ENCODE peak calls at places on chromosomes 7 and 10, in eight cellular contexts. One of them, this sample, is unnamed.

GRCh38 chr7:5598261-5598761 is 174.7 kb upstream of the TNRC18 start:
- DNase-seq in PC-3: no peak
- DNase-seq in H9: peak; percentile 52
- DNase-seq in CD4-positive, CD25-positive, alpha-beta regulatory T cell: no peak
- DNase-seq in SJSA1: no peak
- DNase-seq in pancreas: no peak
- DNase-seq in A549: peak; percentile 44
- DNase-seq in OCI-LY7: no peak
- DNase-seq in this sample: no peak

GRCh38 chr10:42690449-42691360 is 52.3 kb upstream of the ZNF33B start:
- DNase-seq in H9: peak; percentile 80
- DNase-seq in A549: peak; percentile 5
- DNase-seq in OCI-LY7: no peak
- DNase-seq in PC-3: peak; percentile 34
- DNase-seq in CD4-positive, CD25-positive, alpha-beta regulatory T cell: no peak
- DNase-seq in pancreas: peak; percentile 53
- DNase-seq in SJSA1: no peak
- DNase-seq in this sample: no peak

GRCh38 chr10:72693599-72693915 is 1.6 kb downstream of the MCU start:
- DNase-seq in pancreas: no peak
- DNase-seq in CD4-positive, CD25-positive, alpha-beta regulatory T cell: no peak
- DNase-seq in SJSA1: no peak
- DNase-seq in H9: no peak
- DNase-seq in PC-3: no peak
- DNase-seq in OCI-LY7: no peak
- DNase-seq in A549: no peak
- DNase-seq in this sample: no peak

GRCh38 chr7:134693256-134693655 is 46.6 kb downstream of the BPGM start:
- DNase-seq in pancreas: no peak
- DNase-seq in PC-3: peak; percentile 66
- DNase-seq in OCI-LY7: no peak
- DNase-seq in CD4-positive, CD25-positive, alpha-beta regulatory T cell: no peak
- DNase-seq in SJSA1: peak; percentile 90
- DNase-seq in A549: peak; percentile 29
- DNase-seq in H9: no peak
- DNase-seq in this sample: no peak

GRCh38 chr10:75542902-75543301 is 111.5 kb downstream of the LRMDA start:
- DNase-seq in A549: no peak
- DNase-seq in CD4-positive, CD25-positive, alpha-beta regulatory T cell: no peak
- DNase-seq in pancreas: no peak
- DNase-seq in SJSA1: no peak
- DNase-seq in OCI-LY7: no peak
- DNase-seq in PC-3: no peak
- DNase-seq in H9: peak; percentile 41
- DNase-seq in this sample: no peak

GRCh38 chr7:87806150-87806549 is 70.0 kb downstream of the SLC25A40 start:
- DNase-seq in PC-3: no peak
- DNase-seq in CD4-positive, CD25-positive, alpha-beta regulatory T cell: no peak
- DNase-seq in H9: no peak
- DNase-seq in A549: no peak
- DNase-seq in SJSA1: no peak
- DNase-seq in OCI-LY7: no peak
- DNase-seq in pancreas: no peak
- DNase-seq in this sample: no peak

GRCh38 chr7:17075601-17076000 is 193.8 kb upstream of the AGR3 start:
- DNase-seq in PC-3: no peak
- DNase-seq in CD4-positive, CD25-positive, alpha-beta regulatory T cell: no peak
- DNase-seq in pancreas: no peak
- DNase-seq in H9: no peak
- DNase-seq in SJSA1: no peak
- DNase-seq in OCI-LY7: no peak
- DNase-seq in A549: no peak
- DNase-seq in this sample: no peak

GRCh38 chr7:123410273-123410928 is 124.0 kb downstream of the IQUB start:
- DNase-seq in pancreas: no peak
- DNase-seq in A549: no peak
- DNase-seq in H9: no peak
- DNase-seq in PC-3: peak; percentile 66
- DNase-seq in SJSA1: peak; percentile 58
- DNase-seq in CD4-positive, CD25-positive, alpha-beta regulatory T cell: no peak
- DNase-seq in OCI-LY7: no peak
- DNase-seq in this sample: no peak

GRCh38 chr10:103884681-103885139 is 29.3 kb upstream of the SH3PXD2A start:
- DNase-seq in SJSA1: no peak
- DNase-seq in CD4-positive, CD25-positive, alpha-beta regulatory T cell: no peak
- DNase-seq in H9: peak; percentile 65
- DNase-seq in OCI-LY7: peak; percentile 49
- DNase-seq in PC-3: peak; percentile 75
- DNase-seq in A549: peak; percentile 58
- DNase-seq in pancreas: no peak
- DNase-seq in this sample: no peak

GRCh38 chr10:87589653-87590052 is 70.0 kb upstream of the PAPSS2 start:
- DNase-seq in A549: peak; percentile 11
- DNase-seq in SJSA1: no peak
- DNase-seq in H9: no peak
- DNase-seq in PC-3: peak; percentile 42
- DNase-seq in CD4-positive, CD25-positive, alpha-beta regulatory T cell: no peak
- DNase-seq in OCI-LY7: no peak
- DNase-seq in pancreas: no peak
- DNase-seq in this sample: no peak

GRCh38 chr10:70166394-70166793 is 3.9 kb downstream of the SAR1A start:
- DNase-seq in SJSA1: no peak
- DNase-seq in OCI-LY7: no peak
- DNase-seq in A549: no peak
- DNase-seq in PC-3: no peak
- DNase-seq in pancreas: no peak
- DNase-seq in H9: no peak
- DNase-seq in CD4-positive, CD25-positive, alpha-beta regulatory T cell: no peak
- DNase-seq in this sample: no peak
- H3K9me3 ChIP-seq in SJSA1: peaks cover 5% of the 10 kb centered on the region
- H3K9me3 ChIP-seq in OCI-LY7: no peaks in the 10 kb centered on the region
- H3K9me3 ChIP-seq in A549: no peaks in the 10 kb centered on the region
- H3K9me3 ChIP-seq in PC-3: no peaks in the 10 kb centered on the region
- H3K9me3 ChIP-seq in pancreas: no peaks in the 10 kb centered on the region
- H3K9me3 ChIP-seq in H9: no peaks in the 10 kb centered on the region
- H3K9me3 ChIP-seq in CD4-positive, CD25-positive, alpha-beta regulatory T cell: no peaks in the 10 kb centered on the region
- H3K9me3 ChIP-seq in this sample: no peaks in the 10 kb centered on the region

GRCh38 chr10:133015321-133015720 is 72.4 kb upstream of the ADGRA1 start:
- DNase-seq in SJSA1: no peak
- DNase-seq in OCI-LY7: no peak
- DNase-seq in A549: no peak
- DNase-seq in H9: no peak
- DNase-seq in PC-3: no peak
- DNase-seq in CD4-positive, CD25-positive, alpha-beta regulatory T cell: no peak
- DNase-seq in pancreas: peak; percentile 36
- DNase-seq in this sample: no peak

GRCh38 chr10:133015816-133016462 is 71.8 kb upstream of the ADGRA1 start:
- DNase-seq in OCI-LY7: no peak
- DNase-seq in CD4-positive, CD25-positive, alpha-beta regulatory T cell: no peak
- DNase-seq in H9: no peak
- DNase-seq in SJSA1: no peak
- DNase-seq in A549: no peak
- DNase-seq in pancreas: peak; percentile 57
- DNase-seq in PC-3: no peak
- DNase-seq in this sample: no peak

GRCh38 chr10:133017203-133017601 is 70.5 kb upstream of the ADGRA1 start:
- DNase-seq in H9: no peak
- DNase-seq in CD4-positive, CD25-positive, alpha-beta regulatory T cell: no peak
- DNase-seq in SJSA1: no peak
- DNase-seq in PC-3: no peak
- DNase-seq in OCI-LY7: no peak
- DNase-seq in pancreas: peak; percentile 59
- DNase-seq in A549: no peak
- DNase-seq in this sample: no peak

GRCh38 chr10:133018491-133018890 is 69.2 kb upstream of the ADGRA1 start:
- DNase-seq in H9: no peak
- DNase-seq in pancreas: peak; percentile 49
- DNase-seq in SJSA1: no peak
- DNase-seq in OCI-LY7: no peak
- DNase-seq in A549: no peak
- DNase-seq in PC-3: no peak
- DNase-seq in CD4-positive, CD25-positive, alpha-beta regulatory T cell: no peak
- DNase-seq in this sample: no peak

DNA sequence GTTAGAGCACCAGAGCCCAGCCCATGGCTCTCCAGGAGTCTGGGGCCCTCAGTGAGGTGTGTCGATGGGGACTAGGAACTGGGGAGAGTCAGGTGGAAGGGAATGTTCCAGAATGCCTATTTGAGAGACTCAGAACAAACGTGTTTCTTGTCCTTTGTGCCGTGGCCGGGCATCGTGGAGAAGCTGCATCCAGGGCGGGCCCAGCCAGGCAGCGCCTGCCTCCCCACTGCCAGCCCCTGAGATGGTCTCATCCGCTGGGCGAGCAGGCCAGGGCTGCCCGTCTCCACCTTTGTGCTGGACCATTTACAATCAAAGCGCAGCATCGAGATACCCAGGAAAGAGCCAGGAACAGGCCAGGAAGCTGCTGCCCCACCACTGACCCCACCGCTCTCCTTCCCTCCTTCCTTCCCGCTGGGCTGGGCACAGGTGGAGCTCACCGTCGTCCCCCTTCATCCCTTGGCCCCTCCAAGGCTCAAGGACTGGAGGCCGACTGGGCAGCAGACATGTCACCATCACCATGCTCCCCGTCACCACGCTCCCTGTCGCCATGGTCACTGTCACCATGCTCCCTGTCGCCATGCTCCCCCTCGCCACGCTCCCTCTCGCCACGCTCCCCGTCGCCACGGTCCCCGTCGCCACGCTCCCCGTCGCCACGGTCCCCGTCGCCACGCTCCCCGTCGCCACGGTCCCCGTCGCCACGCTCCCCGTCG is 71.1 kb upstream of the ADGRA1 start:
- DNase-seq in PC-3: no peak
- DNase-seq in A549: no peak
- DNase-seq in CD4-positive, CD25-positive, alpha-beta regulatory T cell: no peak
- DNase-seq in H9: no peak
- DNase-seq in OCI-LY7: no peak
- DNase-seq in SJSA1: no peak
- DNase-seq in pancreas: peak; percentile 41
- DNase-seq in this sample: no peak
- H3K9me3 ChIP-seq in PC-3: no peaks in the 10 kb centered on the region
- H3K9me3 ChIP-seq in A549: no peaks in the 10 kb centered on the region
- H3K9me3 ChIP-seq in CD4-positive, CD25-positive, alpha-beta regulatory T cell: no peaks in the 10 kb centered on the region
- H3K9me3 ChIP-seq in H9: no peaks in the 10 kb centered on the region
- H3K9me3 ChIP-seq in OCI-LY7: peaks cover 4% of the 10 kb centered on the region
- H3K9me3 ChIP-seq in SJSA1: no peaks in the 10 kb centered on the region
- H3K9me3 ChIP-seq in pancreas: no peaks in the 10 kb centered on the region
- H3K9me3 ChIP-seq in this sample: no peaks in the 10 kb centered on the region

DNA sequence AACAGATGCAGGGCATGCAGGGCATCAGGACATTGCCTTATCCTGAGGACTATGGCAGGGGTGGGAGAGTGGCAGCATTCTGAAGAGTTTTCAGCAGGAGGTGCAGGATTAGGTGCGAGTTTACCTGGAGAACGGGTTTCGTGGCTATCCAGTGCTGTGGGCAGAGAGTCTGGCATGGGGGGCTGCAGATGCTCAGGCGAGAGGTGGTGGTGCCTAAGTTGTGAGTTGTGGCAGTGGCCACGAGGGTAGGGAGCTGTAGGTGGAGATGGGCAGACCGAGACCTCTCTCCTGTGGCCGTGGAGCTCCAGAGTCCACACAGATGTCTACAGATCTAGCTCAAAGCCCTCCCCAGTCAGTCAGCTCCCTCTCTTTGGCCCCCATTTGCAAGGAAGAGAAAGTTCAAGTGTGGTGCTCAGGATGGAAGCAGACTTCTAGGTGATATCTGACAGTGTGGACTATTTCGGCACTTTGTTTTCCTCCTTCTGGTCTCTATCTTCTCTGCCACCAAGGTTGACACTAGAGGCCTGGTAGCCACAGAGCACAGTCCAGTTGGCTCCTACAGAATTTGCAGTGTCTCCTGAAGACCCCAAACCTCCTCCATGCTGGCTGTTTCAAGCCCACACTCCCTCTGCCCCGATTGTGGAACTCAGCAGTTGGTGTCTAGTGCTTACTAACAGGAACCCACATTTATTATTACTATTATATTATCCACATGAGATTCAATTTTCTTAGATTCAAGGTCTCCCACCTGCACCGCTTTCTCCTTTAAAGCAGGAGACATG is 955.7 kb upstream of the ZNF722 start:
- DNase-seq in OCI-LY7: no peak
- DNase-seq in PC-3: no peak
- DNase-seq in A549: no peak
- DNase-seq in H9: no peak
- DNase-seq in pancreas: no peak
- DNase-seq in CD4-positive, CD25-positive, alpha-beta regulatory T cell: no peak
- DNase-seq in SJSA1: no peak
- DNase-seq in this sample: no peak
- H3K9me3 ChIP-seq in OCI-LY7: no peaks in the 10 kb centered on the region
- H3K9me3 ChIP-seq in PC-3: no peaks in the 10 kb centered on the region
- H3K9me3 ChIP-seq in A549: peaks cover 6% of the 10 kb centered on the region
- H3K9me3 ChIP-seq in H9: peaks cover 100% of the 10 kb centered on the region
- H3K9me3 ChIP-seq in pancreas: no peaks in the 10 kb centered on the region
- H3K9me3 ChIP-seq in CD4-positive, CD25-positive, alpha-beta regulatory T cell: peaks cover 4% of the 10 kb centered on the region
- H3K9me3 ChIP-seq in SJSA1: peaks cover 4% of the 10 kb centered on the region
- H3K9me3 ChIP-seq in this sample: peaks cover 3% of the 10 kb centered on the region

DNA sequence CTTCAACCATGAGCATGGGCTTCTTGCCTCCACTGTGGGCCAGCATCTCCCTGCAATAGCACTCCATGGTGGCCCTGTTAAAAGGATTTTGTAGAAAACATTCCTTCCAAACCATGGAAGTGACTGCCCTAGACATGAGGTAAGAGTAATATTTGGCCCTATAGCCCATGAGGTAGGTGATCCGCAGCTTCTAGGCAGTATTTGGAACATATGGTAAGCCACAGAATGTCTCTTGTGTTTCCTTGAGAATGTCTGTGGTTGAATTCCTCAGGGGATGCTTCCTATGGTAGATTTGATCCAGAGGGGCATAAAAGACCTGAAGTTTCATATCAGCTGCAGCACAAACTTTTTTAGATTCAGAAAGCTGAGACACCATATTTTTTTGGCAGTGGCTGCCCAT is 54.9 kb downstream of the TMEM168 start:
- DNase-seq in H9: no peak
- DNase-seq in A549: no peak
- DNase-seq in SJSA1: no peak
- DNase-seq in OCI-LY7: no peak
- DNase-seq in CD4-positive, CD25-positive, alpha-beta regulatory T cell: no peak
- DNase-seq in pancreas: no peak
- DNase-seq in PC-3: no peak
- DNase-seq in this sample: no peak
- H3K9me3 ChIP-seq in H9: no peaks in the 10 kb centered on the region
- H3K9me3 ChIP-seq in A549: no peaks in the 10 kb centered on the region
- H3K9me3 ChIP-seq in SJSA1: no peaks in the 10 kb centered on the region
- H3K9me3 ChIP-seq in OCI-LY7: no peaks in the 10 kb centered on the region
- H3K9me3 ChIP-seq in CD4-positive, CD25-positive, alpha-beta regulatory T cell: peaks cover 14% of the 10 kb centered on the region
- H3K9me3 ChIP-seq in pancreas: no peaks in the 10 kb centered on the region
- H3K9me3 ChIP-seq in PC-3: no peaks in the 10 kb centered on the region
- H3K9me3 ChIP-seq in this sample: peaks cover 18% of the 10 kb centered on the region

GRCh38 chr10:19952611-19953010 is 136.4 kb downstream of the PLXDC2 start:
- DNase-seq in CD4-positive, CD25-positive, alpha-beta regulatory T cell: no peak
- DNase-seq in H9: no peak
- DNase-seq in PC-3: no peak
- DNase-seq in pancreas: no peak
- DNase-seq in A549: no peak
- DNase-seq in OCI-LY7: no peak
- DNase-seq in SJSA1: no peak
- DNase-seq in this sample: no peak
- H3K9me3 ChIP-seq in CD4-positive, CD25-positive, alpha-beta regulatory T cell: no peaks in the 10 kb centered on the region
- H3K9me3 ChIP-seq in H9: no peaks in the 10 kb centered on the region
- H3K9me3 ChIP-seq in PC-3: no peaks in the 10 kb centered on the region
- H3K9me3 ChIP-seq in pancreas: no peaks in the 10 kb centered on the region
- H3K9me3 ChIP-seq in A549: no peaks in the 10 kb centered on the region
- H3K9me3 ChIP-seq in OCI-LY7: no peaks in the 10 kb centered on the region
- H3K9me3 ChIP-seq in SJSA1: no peaks in the 10 kb centered on the region
- H3K9me3 ChIP-seq in this sample: no peaks in the 10 kb centered on the region

GRCh38 chr10:4053940-4054339 is 268.9 kb upstream of the KLF6 start:
- DNase-seq in A549: no peak
- DNase-seq in CD4-positive, CD25-positive, alpha-beta regulatory T cell: no peak
- DNase-seq in pancreas: no peak
- DNase-seq in H9: no peak
- DNase-seq in OCI-LY7: no peak
- DNase-seq in PC-3: no peak
- DNase-seq in SJSA1: no peak
- DNase-seq in this sample: no peak
- H3K9me3 ChIP-seq in A549: no peaks in the 10 kb centered on the region
- H3K9me3 ChIP-seq in CD4-positive, CD25-positive, alpha-beta regulatory T cell: no peaks in the 10 kb centered on the region
- H3K9me3 ChIP-seq in pancreas: no peaks in the 10 kb centered on the region
- H3K9me3 ChIP-seq in H9: no peaks in the 10 kb centered on the region
- H3K9me3 ChIP-seq in OCI-LY7: no peaks in the 10 kb centered on the region
- H3K9me3 ChIP-seq in PC-3: no peaks in the 10 kb centered on the region
- H3K9me3 ChIP-seq in SJSA1: no peaks in the 10 kb centered on the region
- H3K9me3 ChIP-seq in this sample: no peaks in the 10 kb centered on the region